ENCODE peak calls at places on chromosomes 4 and X, in seven cellular contexts. One of them, this sample, is unnamed. For H3K36me3, the result is how much of the 10 kb centered on the place peaks cover.

GRCh38 chr4:153651961-153652784 is 31.9 kb upstream of the TLR2 start:
- DNase-seq in tibial nerve: no peak
- DNase-seq in fibroblast of lung: no peak
- DNase-seq in pancreas: no peak
- DNase-seq in CD8-positive, alpha-beta T cell: no peak
- DNase-seq in suprapubic skin: no peak
- DNase-seq in A673: no peak
- DNase-seq in this sample: peak

GRCh38 chr4:158007566-158007965 is 165.3 kb downstream of the GASK1B start:
- DNase-seq in pancreas: no peak
- DNase-seq in CD8-positive, alpha-beta T cell: no peak
- DNase-seq in suprapubic skin: no peak
- DNase-seq in A673: no peak
- DNase-seq in fibroblast of lung: no peak
- DNase-seq in tibial nerve: no peak
- DNase-seq in this sample: no peak

GRCh38 chr4:56128231-56128630 is 179.5 kb downstream of the CEP135 start:
- DNase-seq in fibroblast of lung: peak
- DNase-seq in suprapubic skin: no peak
- DNase-seq in CD8-positive, alpha-beta T cell: no peak
- DNase-seq in pancreas: no peak
- DNase-seq in tibial nerve: no peak
- DNase-seq in A673: no peak
- DNase-seq in this sample: peak

GRCh38 chr4:55023030-55023429 is 102.4 kb downstream of the KDR start:
- DNase-seq in CD8-positive, alpha-beta T cell: no peak
- DNase-seq in A673: no peak
- DNase-seq in tibial nerve: no peak
- DNase-seq in pancreas: no peak
- DNase-seq in fibroblast of lung: no peak
- DNase-seq in suprapubic skin: no peak
- DNase-seq in this sample: no peak

GRCh38 chr4:148922497-148922896 is 480.3 kb upstream of the NR3C2 start:
- DNase-seq in tibial nerve: no peak
- DNase-seq in pancreas: no peak
- DNase-seq in fibroblast of lung: no peak
- DNase-seq in A673: no peak
- DNase-seq in suprapubic skin: no peak
- DNase-seq in CD8-positive, alpha-beta T cell: no peak
- DNase-seq in this sample: no peak

GRCh38 chr4:165464813-165465381 is 86.1 kb downstream of the CPE start:
- DNase-seq in pancreas: no peak
- DNase-seq in A673: peak
- DNase-seq in CD8-positive, alpha-beta T cell: no peak
- DNase-seq in suprapubic skin: no peak
- DNase-seq in tibial nerve: no peak
- DNase-seq in fibroblast of lung: peak
- DNase-seq in this sample: peak

GRCh38 chr4:123390846-123391456 is 5.6 kb upstream of the SPRY1 start:
- DNase-seq in CD8-positive, alpha-beta T cell: no peak
- DNase-seq in A673: peak
- DNase-seq in fibroblast of lung: peak
- DNase-seq in tibial nerve: no peak
- DNase-seq in suprapubic skin: no peak
- DNase-seq in pancreas: no peak
- DNase-seq in this sample: no peak

GRCh38 chr4:39048291-39048690 is 13.7 kb upstream of the KLHL5 start:
- DNase-seq in pancreas: no peak
- DNase-seq in A673: no peak
- DNase-seq in CD8-positive, alpha-beta T cell: no peak
- DNase-seq in suprapubic skin: no peak
- DNase-seq in fibroblast of lung: no peak
- DNase-seq in tibial nerve: no peak
- DNase-seq in this sample: no peak

GRCh38 chr4:4990857-4991540 is 28.3 kb downstream of the CYTL1 start:
- DNase-seq in fibroblast of lung: peak
- DNase-seq in CD8-positive, alpha-beta T cell: no peak
- DNase-seq in tibial nerve: peak
- DNase-seq in suprapubic skin: peak
- DNase-seq in pancreas: no peak
- DNase-seq in A673: no peak
- DNase-seq in this sample: peak

GRCh38 chrX:119252716-119253115 is 16.6 kb downstream of the PGRMC1 start:
- DNase-seq in CD8-positive, alpha-beta T cell: no peak
- DNase-seq in A673: no peak
- DNase-seq in pancreas: no peak
- DNase-seq in tibial nerve: no peak
- DNase-seq in fibroblast of lung: no peak
- DNase-seq in suprapubic skin: no peak
- DNase-seq in this sample: no peak

GRCh38 chr4:15690020-15690809 is 8.6 kb downstream of the FAM200B start:
- DNase-seq in fibroblast of lung: peak
- DNase-seq in CD8-positive, alpha-beta T cell: no peak
- DNase-seq in tibial nerve: no peak
- DNase-seq in pancreas: no peak
- DNase-seq in suprapubic skin: no peak
- DNase-seq in A673: peak
- DNase-seq in this sample: peak

GRCh38 chr4:57063518-57063917 is 46.7 kb downstream of the IGFBP7 start:
- DNase-seq in A673: no peak
- DNase-seq in pancreas: no peak
- DNase-seq in suprapubic skin: no peak
- DNase-seq in tibial nerve: no peak
- DNase-seq in CD8-positive, alpha-beta T cell: no peak
- DNase-seq in fibroblast of lung: no peak
- DNase-seq in this sample: no peak

GRCh38 chr4:82861529-82861928 is 29.4 kb downstream of the SEC31A start:
- DNase-seq in CD8-positive, alpha-beta T cell: no peak
- DNase-seq in A673: no peak
- DNase-seq in pancreas: no peak
- DNase-seq in suprapubic skin: no peak
- DNase-seq in tibial nerve: no peak
- DNase-seq in fibroblast of lung: no peak
- DNase-seq in this sample: no peak

GRCh38 chr4:82866706-82867385 is 24.1 kb downstream of the SEC31A start:
- DNase-seq in CD8-positive, alpha-beta T cell: no peak
- DNase-seq in fibroblast of lung: no peak
- DNase-seq in suprapubic skin: no peak
- DNase-seq in A673: no peak
- DNase-seq in tibial nerve: no peak
- DNase-seq in pancreas: no peak
- DNase-seq in this sample: no peak

GRCh38 chr4:82868572-82868971 is 22.4 kb downstream of the SEC31A start:
- DNase-seq in fibroblast of lung: no peak
- DNase-seq in CD8-positive, alpha-beta T cell: no peak
- DNase-seq in tibial nerve: no peak
- DNase-seq in suprapubic skin: no peak
- DNase-seq in A673: no peak
- DNase-seq in pancreas: no peak
- DNase-seq in this sample: no peak

GRCh38 chr4:82864336-82865001 is 26.5 kb downstream of the SEC31A start:
- DNase-seq in suprapubic skin: no peak
- DNase-seq in A673: no peak
- DNase-seq in CD8-positive, alpha-beta T cell: no peak
- DNase-seq in pancreas: no peak
- DNase-seq in fibroblast of lung: no peak
- DNase-seq in tibial nerve: no peak
- DNase-seq in this sample: no peak

DNA sequence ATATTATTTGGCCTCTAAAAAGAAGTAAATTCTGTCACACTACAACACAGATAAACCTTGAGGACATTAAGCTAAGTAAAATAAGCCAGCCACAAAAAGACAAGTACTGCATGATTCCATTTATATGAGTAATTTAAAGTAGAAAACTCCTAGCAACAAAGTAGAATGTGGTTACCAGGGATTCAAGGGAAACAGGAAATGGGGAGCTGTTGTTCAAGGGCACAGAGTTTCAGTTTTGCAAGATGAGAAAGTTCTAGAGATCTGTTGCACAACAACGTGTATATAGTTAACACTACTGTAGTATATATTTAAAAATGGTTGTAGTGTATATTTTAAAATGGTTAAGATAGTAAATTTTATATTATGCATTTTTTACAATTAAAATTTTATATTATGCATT is 25.4 kb downstream of the SEC31A start:
- DNase-seq in A673: peak
- DNase-seq in pancreas: no peak
- DNase-seq in suprapubic skin: no peak
- DNase-seq in CD8-positive, alpha-beta T cell: no peak
- DNase-seq in fibroblast of lung: peak
- DNase-seq in tibial nerve: peak
- DNase-seq in this sample: peak
- H3K36me3 ChIP-seq in A673: under half
- H3K36me3 ChIP-seq in pancreas: half or more
- H3K36me3 ChIP-seq in suprapubic skin: half or more
- H3K36me3 ChIP-seq in CD8-positive, alpha-beta T cell: under half
- H3K36me3 ChIP-seq in fibroblast of lung: under half
- H3K36me3 ChIP-seq in tibial nerve: under half
- H3K36me3 ChIP-seq in this sample: half or more

GRCh38 chrX:39777623-39778025 is 320.1 kb downstream of the BCOR start:
- DNase-seq in pancreas: no peak
- DNase-seq in A673: no peak
- DNase-seq in fibroblast of lung: no peak
- DNase-seq in CD8-positive, alpha-beta T cell: no peak
- DNase-seq in suprapubic skin: no peak
- DNase-seq in tibial nerve: no peak
- DNase-seq in this sample: no peak
- H3K27ac ChIP-seq in pancreas: no peak
- H3K27ac ChIP-seq in A673: no peak
- H3K27ac ChIP-seq in fibroblast of lung: no peak
- H3K27ac ChIP-seq in CD8-positive, alpha-beta T cell: no peak
- H3K27ac ChIP-seq in suprapubic skin: no peak
- H3K27ac ChIP-seq in tibial nerve: no peak
- H3K27ac ChIP-seq in this sample: no peak

DNA sequence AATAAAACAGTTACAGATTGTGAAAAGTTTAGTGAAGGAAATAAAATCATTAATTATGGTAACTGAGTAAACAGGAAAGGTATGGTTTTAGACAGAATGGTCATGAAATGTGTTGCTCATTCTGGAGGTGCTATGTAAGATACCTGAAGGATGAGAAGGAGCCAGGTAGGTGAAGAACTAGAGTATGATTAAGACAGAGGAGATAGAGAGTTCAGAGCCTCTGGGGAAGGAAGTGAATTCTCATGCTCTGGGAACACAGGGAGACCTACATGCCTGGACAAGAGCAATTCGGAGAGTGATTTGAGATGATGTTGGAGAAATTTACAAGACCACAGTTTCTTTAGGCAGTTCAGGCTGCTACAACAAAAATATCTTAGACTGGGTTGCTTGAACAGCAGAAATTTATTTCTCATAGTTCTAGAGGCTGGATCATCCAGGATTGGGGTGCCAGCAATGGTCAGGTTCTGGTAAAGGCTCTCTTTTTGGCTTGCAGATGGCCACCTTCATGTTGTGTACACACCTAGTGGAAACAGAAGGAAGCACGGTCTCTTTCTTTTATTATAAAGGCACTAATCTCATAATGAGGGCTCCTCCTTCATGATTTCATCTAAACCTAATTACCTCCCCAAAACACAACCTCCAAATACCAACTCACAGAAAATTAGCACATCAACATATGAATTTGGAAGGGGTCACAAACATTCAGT is 1416.1 kb downstream of the PCDH7 start:
- DNase-seq in tibial nerve: no peak
- DNase-seq in fibroblast of lung: no peak
- DNase-seq in CD8-positive, alpha-beta T cell: no peak
- DNase-seq in pancreas: no peak
- DNase-seq in suprapubic skin: no peak
- DNase-seq in A673: no peak
- DNase-seq in this sample: no peak
- TF ChIP-seq CTCF in tibial nerve: no peak
- TF ChIP-seq CTCF in fibroblast of lung: no peak
- TF ChIP-seq CTCF in CD8-positive, alpha-beta T cell: no peak
- TF ChIP-seq CTCF in pancreas: no peak
- TF ChIP-seq CTCF in suprapubic skin: no peak
- TF ChIP-seq CTCF in A673: peak
- TF ChIP-seq CTCF in this sample: peak

GRCh38 chr4:1743551-1743950 is 22.2 kb downstream of the TACC3 start:
- DNase-seq in suprapubic skin: no peak
- DNase-seq in pancreas: no peak
- DNase-seq in CD8-positive, alpha-beta T cell: no peak
- DNase-seq in A673: no peak
- DNase-seq in tibial nerve: no peak
- DNase-seq in fibroblast of lung: no peak
- DNase-seq in this sample: no peak
- H3K36me3 ChIP-seq in suprapubic skin: under half
- H3K36me3 ChIP-seq in pancreas: under half
- H3K36me3 ChIP-seq in CD8-positive, alpha-beta T cell: under half
- H3K36me3 ChIP-seq in A673: half or more
- H3K36me3 ChIP-seq in tibial nerve: under half
- H3K36me3 ChIP-seq in fibroblast of lung: under half
- H3K36me3 ChIP-seq in this sample: under half

DNA sequence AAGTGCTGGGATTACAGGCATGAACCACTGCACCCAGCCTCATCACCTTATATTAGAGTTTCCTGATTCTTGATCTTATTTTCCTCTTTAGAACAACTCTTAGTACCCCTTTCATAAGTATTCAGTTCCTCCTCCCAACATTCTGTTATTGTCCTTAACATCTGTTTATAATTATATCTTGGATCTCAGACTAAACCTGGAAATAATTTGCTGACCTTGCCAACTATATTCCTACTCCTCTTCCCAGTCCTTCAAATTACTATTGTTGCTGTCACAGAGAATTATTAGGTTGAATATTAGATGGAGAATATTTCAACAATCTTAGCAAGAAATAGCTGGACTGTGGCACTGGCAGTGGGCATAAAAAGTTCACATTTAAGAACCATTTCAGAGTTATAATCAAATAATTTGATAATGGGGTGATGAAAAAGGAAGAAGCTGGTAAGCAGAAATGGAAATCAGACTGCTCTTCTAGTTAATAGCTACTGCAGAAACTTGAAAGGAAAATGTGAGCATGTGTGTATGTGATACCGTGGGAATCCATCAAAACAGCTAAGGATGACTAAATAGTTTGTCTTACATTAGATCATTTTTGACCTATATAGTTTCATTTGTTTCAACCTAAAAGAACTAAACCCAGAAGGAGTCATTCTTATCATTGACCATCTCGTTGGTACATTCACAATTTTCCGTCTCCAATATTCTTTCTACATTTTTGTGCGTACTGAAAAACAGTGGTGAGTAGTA is 43.3 kb upstream of the PRDM8 start:
- DNase-seq in fibroblast of lung: no peak
- DNase-seq in A673: no peak
- DNase-seq in suprapubic skin: no peak
- DNase-seq in CD8-positive, alpha-beta T cell: no peak
- DNase-seq in pancreas: no peak
- DNase-seq in tibial nerve: no peak
- DNase-seq in this sample: no peak
- H3K27ac ChIP-seq in fibroblast of lung: no peak
- H3K27ac ChIP-seq in A673: no peak
- H3K27ac ChIP-seq in suprapubic skin: no peak
- H3K27ac ChIP-seq in CD8-positive, alpha-beta T cell: no peak
- H3K27ac ChIP-seq in pancreas: no peak
- H3K27ac ChIP-seq in tibial nerve: peak
- H3K27ac ChIP-seq in this sample: no peak

GRCh38 chrX:108165349-108166111 is 74.0 kb downstream of the ATG4A start:
- DNase-seq in suprapubic skin: no peak
- DNase-seq in tibial nerve: no peak
- DNase-seq in CD8-positive, alpha-beta T cell: no peak
- DNase-seq in pancreas: no peak
- DNase-seq in A673: peak
- DNase-seq in fibroblast of lung: peak
- DNase-seq in this sample: peak
- TF ChIP-seq CTCF in suprapubic skin: no peak
- TF ChIP-seq CTCF in tibial nerve: no peak
- TF ChIP-seq CTCF in CD8-positive, alpha-beta T cell: no peak
- TF ChIP-seq CTCF in pancreas: no peak
- TF ChIP-seq CTCF in A673: peak
- TF ChIP-seq CTCF in fibroblast of lung: peak
- TF ChIP-seq CTCF in this sample: peak

This sample was measured in brain microvascular endothelial cell.